ENCODE peak calls at places on chromosomes 7 and 10, in five cellular contexts. U is body of pancreas, X is mucosa of descending colon, E is A549, S is OCI-LY7. Z is an unnamed sample.

GRCh38 chr7:13126347-13126746 is 438.9 kb downstream of the ARL4A start:
- DNase-seq in U (no peak), X (no peak), E (no peak), S (no peak), Z (no peak)

GRCh38 chr7:4138866-4139265 is 543.2 kb upstream of the FOXK1 start:
- DNase-seq in U (no peak), X (no peak), E (no peak), S (no peak), Z (no peak)

GRCh38 chr7:22647451-22648257 is 79.3 kb upstream of the IL6 start:
- DNase-seq in U (no peak), X (no peak), E (no peak), S (no peak), Z (peak)

GRCh38 chr7:28481131-28481926 is 69.0 kb downstream of the CREB5 start:
- DNase-seq in U (no peak), X (no peak), E (no peak), S (peak), Z (peak)

GRCh38 chr7:107180378-107180777 is 11.6 kb downstream of the HBP1 start:
- DNase-seq in U (peak), X (no peak), E (peak), S (no peak), Z (peak)

GRCh38 chr10:124565565-124566221 is 104.1 kb downstream of the LHPP start:
- DNase-seq in U (peak), X (peak), E (peak), S (peak), Z (no peak)

GRCh38 chr10:68586622-68587325 is 26.6 kb downstream of the TET1 start:
- DNase-seq in U (no peak), X (no peak), E (no peak), S (no peak), Z (no peak)

GRCh38 chr10:23338155-23338828 is 6.3 kb downstream of the C10orf67 start:
- DNase-seq in U (peak), X (no peak), E (peak), S (no peak), Z (no peak)

GRCh38 chr7:84510501-84510900 is 315.9 kb upstream of the SEMA3A start:
- DNase-seq in U (no peak), X (no peak), E (no peak), S (no peak), Z (peak)

GRCh38 chr10:69681436-69681835 is 51.4 kb downstream of the FAM241B start:
- DNase-seq in U (no peak), X (no peak), E (no peak), S (no peak), Z (no peak)

GRCh38 chr10:12432402-12433189 is 83.2 kb downstream of the CAMK1D start:
- DNase-seq in U (peak), X (peak), E (no peak), S (no peak), Z (no peak)

GRCh38 chr7:42014625-42015412 is 222.2 kb downstream of the GLI3 start:
- DNase-seq in U (peak), X (peak), E (peak), S (peak), Z (no peak)

GRCh38 chr7:108045669-108046068 is 42.7 kb upstream of the LAMB1 start:
- DNase-seq in U (no peak), X (no peak), E (no peak), S (no peak), Z (no peak)

GRCh38 chr7:151063212-151063561 is 3.8 kb downstream of the SLC4A2 start:
- DNase-seq in U (peak), X (no peak), E (peak), S (no peak), Z (no peak)

GRCh38 chr10:110600487-110601101 is 33.1 kb downstream of the SMC3 start:
- DNase-seq in U (no peak), X (no peak), E (peak), S (peak), Z (peak)

GRCh38 chr7:96636342-96636865 is 73.2 kb downstream of the SEM1 start:
- DNase-seq in U (no peak), X (no peak), E (no peak), S (no peak), Z (no peak)

GRCh38 chr10:13346280-13346819 is 1.7 kb downstream of the SEPHS1 start:
- DNase-seq in U (no peak), X (no peak), E (no peak), S (no peak), Z (no peak)

GRCh38 chr7:151459726-151460473 is 20.0 kb upstream of the CRYGN start:
- DNase-seq in U (peak), X (peak), E (peak), S (no peak), Z (peak)

GRCh38 chr7:18901881-18902280 is 215.6 kb downstream of the TWIST1 start:
- DNase-seq in U (no peak), X (no peak), E (no peak), S (no peak), Z (no peak)

GRCh38 chr7:123494193-123494796 is 40.1 kb downstream of the IQUB start:
- DNase-seq in U (peak), X (no peak), E (peak), S (peak), Z (peak)

GRCh38 chr10:117342638-117343037 is 32.6 kb downstream of the PDZD8 start:
- DNase-seq in U (no peak), X (no peak), E (peak), S (no peak), Z (peak)

GRCh38 chr10:48444861-48445841 is 138.7 kb downstream of the MAPK8 start:
- DNase-seq in U (peak), X (peak), E (peak), S (no peak), Z (no peak)

GRCh38 chr7:70142247-70142932 is 544.1 kb downstream of the AUTS2 start:
- DNase-seq in U (no peak), X (no peak), E (no peak), S (no peak), Z (no peak)

GRCh38 chr10:110568055-110568735 is 700 bp downstream of the SMC3 start:
- DNase-seq in U (no peak), X (no peak), E (peak), S (peak), Z (no peak)

GRCh38 chr7:13990984-13991790 is 1.7 kb upstream of the ETV1 start:
- DNase-seq in U (peak), X (peak), E (peak), S (no peak), Z (peak)

DNA sequence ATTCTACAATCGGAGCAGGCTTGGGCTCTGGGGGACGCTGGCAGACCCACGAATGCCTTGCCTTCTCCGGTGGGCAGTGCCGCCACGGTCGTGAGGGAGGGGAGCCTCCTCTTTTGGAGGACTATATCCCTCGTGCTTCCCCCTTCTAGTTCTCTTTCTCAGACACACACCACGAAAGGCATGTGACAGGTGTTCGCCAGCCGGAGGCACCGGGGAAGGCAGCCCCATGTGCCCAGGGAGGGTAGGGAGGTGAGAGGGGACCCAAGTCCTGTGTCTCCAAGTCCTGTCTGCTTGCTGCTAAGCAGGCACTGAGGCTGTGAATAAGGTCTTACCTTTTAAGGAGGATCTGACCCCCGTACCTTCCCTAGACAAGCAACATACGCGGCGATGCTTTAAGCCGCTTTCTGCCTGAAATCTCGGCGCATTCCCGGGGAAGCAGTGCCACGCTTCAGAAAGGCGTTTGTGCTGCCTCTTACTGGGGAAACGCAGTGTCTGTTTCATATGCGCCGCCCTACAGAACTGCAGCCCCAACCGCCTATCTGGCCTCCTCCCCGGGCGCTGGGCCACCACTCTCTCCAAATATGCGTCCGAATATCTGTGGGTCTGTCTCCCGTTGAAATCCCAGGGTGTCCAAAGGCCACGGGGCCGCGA is 809 bp downstream of the PLXNA4 start:
- DNase-seq in U (peak), X (no peak), E (peak), S (no peak), Z (peak)
- H3K4me3 ChIP-seq in U (no peak), X (no peak), E (peak), S (no peak), Z (peak)

DNA sequence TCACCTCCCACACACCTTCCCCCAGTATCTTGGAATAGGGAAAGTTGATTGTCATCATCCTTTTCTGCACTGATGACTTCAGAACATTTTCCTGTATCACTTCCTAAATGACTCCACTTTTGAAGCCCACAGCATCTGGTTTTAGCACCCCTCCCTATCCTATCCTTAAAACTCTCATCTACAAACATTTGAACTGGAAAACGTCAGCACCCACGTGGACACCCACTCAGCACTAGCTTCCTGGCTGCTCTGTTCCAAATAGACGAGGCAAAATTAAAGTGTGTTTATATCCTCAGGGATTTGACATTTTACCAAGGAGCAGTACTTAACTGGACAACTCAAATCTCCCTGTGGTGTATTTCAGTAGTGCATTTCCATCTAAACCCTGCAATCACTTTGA is 73.9 kb downstream of the REEP3 start:
- DNase-seq in U (no peak), X (no peak), E (no peak), S (no peak), Z (no peak)
- TF ChIP-seq CTCF in U (no peak), X (no peak), E (no peak), S (no peak), Z (no peak)

GRCh38 chr7:24979863-24980694 is at the start of gene OSBPL3:
- DNase-seq in U (peak), X (peak), E (peak), S (peak), Z (peak)
- H3K4me3 ChIP-seq in U (peak), X (peak), E (peak), S (peak), Z (peak)

GRCh38 chr7:2154121-2154520 is 78.6 kb downstream of the MAD1L1 start:
- DNase-seq in U (no peak), X (no peak), E (no peak), S (no peak), Z (no peak)

GRCh38 chr7:2151235-2151634 is 81.5 kb downstream of the MAD1L1 start:
- DNase-seq in U (no peak), X (no peak), E (no peak), S (no peak), Z (no peak)

GRCh38 chr7:2152646-2153045 is 80.1 kb downstream of the MAD1L1 start:
- DNase-seq in U (no peak), X (no peak), E (no peak), S (no peak), Z (no peak)

GRCh38 chr7:2150445-2150815 is 82.3 kb downstream of the MAD1L1 start:
- DNase-seq in U (no peak), X (no peak), E (no peak), S (no peak), Z (no peak)

GRCh38 chr7:2151801-2152612 is 80.7 kb downstream of the MAD1L1 start:
- DNase-seq in U (no peak), X (no peak), E (no peak), S (no peak), Z (no peak)
- TF ChIP-seq CTCF in U (no peak), X (no peak), E (no peak), S (no peak), Z (no peak)

DNA sequence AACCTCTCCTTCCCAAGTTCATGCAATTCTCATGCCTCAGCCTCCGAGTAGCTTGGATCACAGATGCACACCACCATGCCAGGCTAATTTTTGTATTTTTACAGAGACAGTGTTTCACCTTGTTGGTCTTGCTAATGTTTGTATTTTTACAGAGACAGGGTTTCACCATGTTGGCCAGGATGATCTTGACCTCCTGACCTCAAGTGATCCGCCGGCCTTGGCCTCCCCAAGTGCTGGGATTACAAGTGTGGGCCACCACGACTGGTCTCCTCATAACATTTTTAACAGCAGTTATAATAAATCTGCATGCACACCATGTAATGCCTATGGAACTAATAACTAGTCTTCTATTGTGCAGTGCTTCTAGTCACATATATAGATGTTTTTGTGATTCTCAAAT is 123.8 kb upstream of the VKORC1L1 start:
- DNase-seq in U (no peak), X (no peak), E (no peak), S (no peak), Z (no peak)
- H3K4me3 ChIP-seq in U (no peak), X (no peak), E (no peak), S (no peak), Z (no peak)

GRCh38 chr7:7583731-7584130 is 17.0 kb downstream of the MIOS start:
- DNase-seq in U (no peak), X (no peak), E (no peak), S (no peak), Z (no peak)
- TF ChIP-seq CTCF in U (no peak), X (no peak), E (no peak), S (no peak), Z (no peak)